ENCODE peak calls at places on chromosome 2, in nine cellular contexts. One of them, this sample, is unnamed.

GRCh38 chr2:158931577-158931976 is 36.9 kb upstream of the TANC1 start:
- DNase-seq in body of pancreas: no peak
- DNase-seq in right cardiac atrium: no peak
- DNase-seq in adrenal gland: no peak
- DNase-seq in SJSA1: peak; percentile 60
- DNase-seq in iPS DF 6.9: no peak
- DNase-seq in fibroblast of lung: peak; percentile 90
- DNase-seq in colonic mucosa: no peak
- DNase-seq in adipocyte: peak; percentile 65
- DNase-seq in this sample: no peak

GRCh38 chr2:15348028-15348427 is 213.1 kb downstream of the NBAS start:
- DNase-seq in fibroblast of lung: no peak
- DNase-seq in iPS DF 6.9: no peak
- DNase-seq in SJSA1: no peak
- DNase-seq in colonic mucosa: no peak
- DNase-seq in adipocyte: no peak
- DNase-seq in right cardiac atrium: no peak
- DNase-seq in adrenal gland: no peak
- DNase-seq in body of pancreas: no peak
- DNase-seq in this sample: no peak

GRCh38 chr2:30622452-30622851 is 175.4 kb downstream of the LCLAT1 start:
- DNase-seq in adrenal gland: no peak
- DNase-seq in adipocyte: no peak
- DNase-seq in body of pancreas: no peak
- DNase-seq in SJSA1: no peak
- DNase-seq in right cardiac atrium: no peak
- DNase-seq in iPS DF 6.9: no peak
- DNase-seq in colonic mucosa: no peak
- DNase-seq in fibroblast of lung: no peak
- DNase-seq in this sample: no peak

GRCh38 chr2:136242687-136243277 is 124.8 kb upstream of the CXCR4 start:
- DNase-seq in iPS DF 6.9: no peak
- DNase-seq in fibroblast of lung: peak; percentile 28
- DNase-seq in right cardiac atrium: no peak
- DNase-seq in adrenal gland: no peak
- DNase-seq in body of pancreas: peak; percentile 13
- DNase-seq in adipocyte: no peak
- DNase-seq in colonic mucosa: no peak
- DNase-seq in SJSA1: no peak
- DNase-seq in this sample: no peak

GRCh38 chr2:168439536-168439935 is 16.5 kb upstream of the CERS6 start:
- DNase-seq in colonic mucosa: no peak
- DNase-seq in SJSA1: no peak
- DNase-seq in fibroblast of lung: peak; percentile 50
- DNase-seq in right cardiac atrium: no peak
- DNase-seq in body of pancreas: no peak
- DNase-seq in adipocyte: peak; percentile 52
- DNase-seq in adrenal gland: no peak
- DNase-seq in iPS DF 6.9: no peak
- DNase-seq in this sample: no peak

GRCh38 chr2:144875996-144876395 is 356.1 kb upstream of the ZEB2 start:
- DNase-seq in colonic mucosa: no peak
- DNase-seq in fibroblast of lung: peak; percentile 47
- DNase-seq in adipocyte: peak; percentile 51
- DNase-seq in iPS DF 6.9: no peak
- DNase-seq in adrenal gland: no peak
- DNase-seq in right cardiac atrium: no peak
- DNase-seq in body of pancreas: no peak
- DNase-seq in SJSA1: no peak
- DNase-seq in this sample: no peak

GRCh38 chr2:48600204-48600813 is 17.3 kb upstream of the GTF2A1L start:
- DNase-seq in adrenal gland: no peak
- DNase-seq in adipocyte: peak; percentile 78
- DNase-seq in SJSA1: no peak
- DNase-seq in iPS DF 6.9: no peak
- DNase-seq in body of pancreas: no peak
- DNase-seq in colonic mucosa: no peak
- DNase-seq in fibroblast of lung: peak; percentile 27
- DNase-seq in right cardiac atrium: no peak
- DNase-seq in this sample: no peak

GRCh38 chr2:45578056-45578843 is 32.8 kb downstream of the SRBD1 start:
- DNase-seq in colonic mucosa: no peak
- DNase-seq in adrenal gland: no peak
- DNase-seq in SJSA1: no peak
- DNase-seq in adipocyte: peak; percentile 75
- DNase-seq in right cardiac atrium: no peak
- DNase-seq in body of pancreas: no peak
- DNase-seq in fibroblast of lung: peak; percentile 28
- DNase-seq in iPS DF 6.9: no peak
- DNase-seq in this sample: no peak

GRCh38 chr2:112150447-112150846 is 12.3 kb downstream of the FBLN7 start:
- DNase-seq in body of pancreas: no peak
- DNase-seq in adrenal gland: no peak
- DNase-seq in SJSA1: peak; percentile 35
- DNase-seq in iPS DF 6.9: no peak
- DNase-seq in colonic mucosa: peak; percentile 3
- DNase-seq in fibroblast of lung: peak; percentile 92
- DNase-seq in right cardiac atrium: peak; percentile 47
- DNase-seq in adipocyte: peak; percentile 92
- DNase-seq in this sample: no peak

GRCh38 chr2:190978389-190979053 is 35.5 kb downstream of the STAT1 start:
- DNase-seq in fibroblast of lung: peak; percentile 88
- DNase-seq in body of pancreas: no peak
- DNase-seq in right cardiac atrium: no peak
- DNase-seq in iPS DF 6.9: no peak
- DNase-seq in SJSA1: no peak
- DNase-seq in adipocyte: no peak
- DNase-seq in colonic mucosa: no peak
- DNase-seq in adrenal gland: no peak
- DNase-seq in this sample: no peak

GRCh38 chr2:96531872-96532505 is 4.6 kb upstream of the ARID5A start:
- DNase-seq in adrenal gland: peak; percentile 97
- DNase-seq in iPS DF 6.9: no peak
- DNase-seq in colonic mucosa: peak; percentile 95
- DNase-seq in fibroblast of lung: peak; percentile 99
- DNase-seq in right cardiac atrium: peak; percentile 97
- DNase-seq in adipocyte: peak; percentile 100
- DNase-seq in SJSA1: peak; percentile 96
- DNase-seq in body of pancreas: peak; percentile 88
- DNase-seq in this sample: peak; percentile 94

DNA sequence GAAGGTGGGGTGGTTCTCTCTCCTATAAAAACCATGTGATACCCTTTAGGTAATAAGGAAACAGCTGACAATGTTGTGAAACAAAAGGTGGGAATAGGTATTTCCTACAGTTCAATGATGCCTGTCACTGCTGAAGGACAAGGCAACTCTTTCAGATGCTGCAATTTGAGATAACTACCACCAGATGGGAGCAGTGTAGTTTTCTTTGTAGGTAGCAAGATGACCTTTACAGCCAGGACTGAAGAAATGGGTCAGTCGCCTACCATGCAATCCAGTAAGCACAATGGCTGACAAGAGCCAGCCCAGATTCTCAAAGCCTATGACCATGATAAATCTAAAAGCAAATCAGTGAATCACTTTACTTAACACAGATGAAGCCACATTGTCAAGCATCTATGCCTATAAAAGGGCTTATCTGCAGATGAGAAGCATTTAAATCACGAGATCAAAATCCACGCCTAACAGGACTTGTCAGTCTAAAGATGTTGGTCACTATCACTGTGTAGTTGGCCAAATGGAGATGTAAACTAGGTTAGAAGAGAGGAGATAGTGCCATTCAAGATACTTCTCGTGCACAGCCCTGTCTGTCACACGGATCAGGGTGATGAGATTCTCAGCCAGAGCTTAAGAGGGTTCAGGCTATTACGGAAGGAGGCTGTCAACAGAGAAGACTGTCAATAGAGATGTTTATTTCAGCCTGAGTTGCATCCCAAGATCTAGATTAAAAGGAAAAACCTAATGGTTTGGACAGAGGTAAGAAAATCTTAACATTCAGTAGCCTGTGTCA is 83.7 kb downstream of the AAK1 start:
- DNase-seq in iPS DF 6.9: peak; percentile 58
- DNase-seq in adipocyte: peak; percentile 69
- DNase-seq in fibroblast of lung: peak; percentile 58
- DNase-seq in colonic mucosa: peak; percentile 56
- DNase-seq in adrenal gland: peak; percentile 42
- DNase-seq in body of pancreas: peak; percentile 24
- DNase-seq in SJSA1: no peak
- DNase-seq in right cardiac atrium: no peak
- DNase-seq in this sample: no peak
- H3K4me1 ChIP-seq in iPS DF 6.9: peaks cover 3% of the 10 kb centered on the region
- H3K4me1 ChIP-seq in adipocyte: peaks cover 10% of the 10 kb centered on the region
- H3K4me1 ChIP-seq in fibroblast of lung: peaks cover 3% of the 10 kb centered on the region
- H3K4me1 ChIP-seq in colonic mucosa: peaks cover 14% of the 10 kb centered on the region
- H3K4me1 ChIP-seq in adrenal gland: no peaks in the 10 kb centered on the region
- H3K4me1 ChIP-seq in body of pancreas: peaks cover 19% of the 10 kb centered on the region
- H3K4me1 ChIP-seq in SJSA1: peaks cover 16% of the 10 kb centered on the region
- H3K4me1 ChIP-seq in right cardiac atrium: peaks cover 6% of the 10 kb centered on the region
- H3K4me1 ChIP-seq in this sample: peaks cover 36% of the 10 kb centered on the region

GRCh38 chr2:218003265-218003950 is 613 bp upstream of the TNS1 start:
- DNase-seq in right cardiac atrium: peak; percentile 75
- DNase-seq in body of pancreas: peak; percentile 63
- DNase-seq in iPS DF 6.9: no peak
- DNase-seq in SJSA1: no peak
- DNase-seq in adrenal gland: peak; percentile 63
- DNase-seq in fibroblast of lung: peak; percentile 71
- DNase-seq in colonic mucosa: peak; percentile 33
- DNase-seq in adipocyte: peak; percentile 93
- DNase-seq in this sample: no peak
- H3K4me1 ChIP-seq in right cardiac atrium: peaks cover 10% of the 10 kb centered on the region
- H3K4me1 ChIP-seq in body of pancreas: peaks cover 54% of the 10 kb centered on the region
- H3K4me1 ChIP-seq in iPS DF 6.9: peaks cover 3% of the 10 kb centered on the region
- H3K4me1 ChIP-seq in SJSA1: peaks cover 55% of the 10 kb centered on the region
- H3K4me1 ChIP-seq in adrenal gland: peaks cover 64% of the 10 kb centered on the region
- H3K4me1 ChIP-seq in fibroblast of lung: peaks cover 8% of the 10 kb centered on the region
- H3K4me1 ChIP-seq in colonic mucosa: no peaks in the 10 kb centered on the region
- H3K4me1 ChIP-seq in adipocyte: peaks cover 76% of the 10 kb centered on the region
- H3K4me1 ChIP-seq in this sample: peaks cover 29% of the 10 kb centered on the region

DNA sequence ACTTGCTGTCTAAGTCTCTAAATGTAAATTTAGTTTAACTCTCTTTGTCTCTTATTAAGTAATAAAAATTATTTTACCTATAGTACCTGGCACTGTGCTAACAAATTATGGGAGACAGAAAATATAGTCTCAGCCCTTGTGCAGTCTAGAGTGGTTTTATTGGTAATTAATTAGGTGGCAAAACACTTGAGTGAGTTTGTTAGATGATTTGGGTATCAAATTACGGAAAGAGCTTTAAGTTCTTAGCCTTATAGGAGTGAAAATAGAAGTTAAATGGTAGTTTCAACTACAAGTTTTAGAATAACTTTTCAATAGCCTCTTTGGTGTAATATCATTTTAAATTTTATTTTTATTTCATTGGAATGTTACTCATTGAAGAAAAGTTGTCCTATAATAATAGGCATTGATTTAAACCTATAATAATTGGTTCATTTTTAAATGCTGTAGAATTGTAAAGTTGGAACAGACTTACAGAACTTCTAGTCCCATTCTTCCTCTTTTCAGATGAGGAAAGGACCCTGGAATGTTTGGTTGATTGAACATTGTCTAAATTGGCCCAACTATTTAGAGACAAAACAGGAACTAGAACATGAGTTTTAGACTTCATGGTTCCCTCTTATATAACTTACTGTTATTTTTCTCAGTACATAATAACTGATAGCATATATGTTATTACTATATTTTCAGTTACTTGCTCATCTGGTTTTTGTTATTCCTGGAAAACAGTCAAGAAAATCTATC is 10.2 kb upstream of the HTR2B start:
- DNase-seq in adrenal gland: no peak
- DNase-seq in fibroblast of lung: no peak
- DNase-seq in SJSA1: no peak
- DNase-seq in colonic mucosa: no peak
- DNase-seq in adipocyte: no peak
- DNase-seq in body of pancreas: no peak
- DNase-seq in right cardiac atrium: no peak
- DNase-seq in iPS DF 6.9: no peak
- DNase-seq in this sample: no peak
- H3K4me1 ChIP-seq in adrenal gland: no peaks in the 10 kb centered on the region
- H3K4me1 ChIP-seq in fibroblast of lung: peaks cover 19% of the 10 kb centered on the region
- H3K4me1 ChIP-seq in SJSA1: peaks cover 29% of the 10 kb centered on the region
- H3K4me1 ChIP-seq in colonic mucosa: no peaks in the 10 kb centered on the region
- H3K4me1 ChIP-seq in adipocyte: peaks cover 54% of the 10 kb centered on the region
- H3K4me1 ChIP-seq in body of pancreas: no peaks in the 10 kb centered on the region
- H3K4me1 ChIP-seq in right cardiac atrium: peaks cover 2% of the 10 kb centered on the region
- H3K4me1 ChIP-seq in iPS DF 6.9: no peaks in the 10 kb centered on the region
- H3K4me1 ChIP-seq in this sample: no peaks in the 10 kb centered on the region

GRCh38 chr2:237877576-237878307 is 18.3 kb downstream of the RAMP1 start:
- DNase-seq in adipocyte: no peak
- DNase-seq in iPS DF 6.9: no peak
- DNase-seq in body of pancreas: peak; percentile 3
- DNase-seq in colonic mucosa: no peak
- DNase-seq in SJSA1: no peak
- DNase-seq in right cardiac atrium: no peak
- DNase-seq in fibroblast of lung: no peak
- DNase-seq in adrenal gland: no peak
- DNase-seq in this sample: no peak
- H3K4me1 ChIP-seq in adipocyte: peaks cover 33% of the 10 kb centered on the region
- H3K4me1 ChIP-seq in iPS DF 6.9: no peaks in the 10 kb centered on the region
- H3K4me1 ChIP-seq in body of pancreas: peaks cover 37% of the 10 kb centered on the region
- H3K4me1 ChIP-seq in colonic mucosa: no peaks in the 10 kb centered on the region
- H3K4me1 ChIP-seq in SJSA1: peaks cover 25% of the 10 kb centered on the region
- H3K4me1 ChIP-seq in right cardiac atrium: no peaks in the 10 kb centered on the region
- H3K4me1 ChIP-seq in fibroblast of lung: peaks cover 9% of the 10 kb centered on the region
- H3K4me1 ChIP-seq in adrenal gland: no peaks in the 10 kb centered on the region
- H3K4me1 ChIP-seq in this sample: no peaks in the 10 kb centered on the region

GRCh38 chr2:20611844-20612356 is 39.0 kb downstream of the HS1BP3 start:
- DNase-seq in iPS DF 6.9: no peak
- DNase-seq in right cardiac atrium: no peak
- DNase-seq in colonic mucosa: no peak
- DNase-seq in adipocyte: no peak
- DNase-seq in SJSA1: no peak
- DNase-seq in adrenal gland: no peak
- DNase-seq in fibroblast of lung: no peak
- DNase-seq in body of pancreas: no peak
- DNase-seq in this sample: no peak

GRCh38 chr2:20609349-20609994 is 41.4 kb downstream of the HS1BP3 start:
- DNase-seq in SJSA1: no peak
- DNase-seq in iPS DF 6.9: no peak
- DNase-seq in fibroblast of lung: peak; percentile 70
- DNase-seq in adrenal gland: peak; percentile 80
- DNase-seq in right cardiac atrium: no peak
- DNase-seq in adipocyte: no peak
- DNase-seq in colonic mucosa: no peak
- DNase-seq in body of pancreas: peak; percentile 18
- DNase-seq in this sample: peak; percentile 34

GRCh38 chr2:20609995-20610357 is 40.9 kb downstream of the HS1BP3 start:
- DNase-seq in adrenal gland: no peak
- DNase-seq in body of pancreas: no peak
- DNase-seq in fibroblast of lung: no peak
- DNase-seq in right cardiac atrium: no peak
- DNase-seq in adipocyte: no peak
- DNase-seq in colonic mucosa: no peak
- DNase-seq in iPS DF 6.9: no peak
- DNase-seq in SJSA1: no peak
- DNase-seq in this sample: peak; percentile 22

GRCh38 chr2:20612835-20613341 is 38.0 kb downstream of the HS1BP3 start:
- DNase-seq in body of pancreas: no peak
- DNase-seq in fibroblast of lung: no peak
- DNase-seq in colonic mucosa: no peak
- DNase-seq in right cardiac atrium: no peak
- DNase-seq in SJSA1: no peak
- DNase-seq in iPS DF 6.9: no peak
- DNase-seq in adrenal gland: no peak
- DNase-seq in adipocyte: no peak
- DNase-seq in this sample: peak; percentile 0

GRCh38 chr2:20611077-20611843 is 39.6 kb downstream of the HS1BP3 start:
- DNase-seq in right cardiac atrium: peak; percentile 83
- DNase-seq in SJSA1: peak; percentile 86
- DNase-seq in colonic mucosa: peak; percentile 42
- DNase-seq in fibroblast of lung: peak; percentile 97
- DNase-seq in iPS DF 6.9: no peak
- DNase-seq in adrenal gland: peak; percentile 65
- DNase-seq in adipocyte: no peak
- DNase-seq in body of pancreas: peak; percentile 64
- DNase-seq in this sample: peak; percentile 51
- H3K4me1 ChIP-seq in right cardiac atrium: peaks cover 54% of the 10 kb centered on the region
- H3K4me1 ChIP-seq in SJSA1: peaks cover 18% of the 10 kb centered on the region
- H3K4me1 ChIP-seq in colonic mucosa: no peaks in the 10 kb centered on the region
- H3K4me1 ChIP-seq in fibroblast of lung: peaks cover 30% of the 10 kb centered on the region
- H3K4me1 ChIP-seq in iPS DF 6.9: peaks cover 7% of the 10 kb centered on the region
- H3K4me1 ChIP-seq in adrenal gland: peaks cover 14% of the 10 kb centered on the region
- H3K4me1 ChIP-seq in adipocyte: peaks cover 53% of the 10 kb centered on the region
- H3K4me1 ChIP-seq in body of pancreas: peaks cover 34% of the 10 kb centered on the region
- H3K4me1 ChIP-seq in this sample: peaks cover 35% of the 10 kb centered on the region